ENCODE peak calls at places on chromosomes 3 and 15, in four cellular contexts. One of them, this sample, is unnamed.

GRCh38 chr15:66650433-66650832 is 51.6 kb upstream of the SMAD6 start:
- DNase-seq in naive B cell: no peak
- DNase-seq in HCEC 1CT: peak; percentile 36
- DNase-seq in SJSA1: no peak
- DNase-seq in this sample: peak; percentile 46

GRCh38 chr3:80252113-80252512 is 484.3 kb upstream of the ROBO1 start:
- DNase-seq in HCEC 1CT: no peak
- DNase-seq in naive B cell: no peak
- DNase-seq in SJSA1: no peak
- DNase-seq in this sample: no peak

GRCh38 chr15:68542771-68543544 is 35.8 kb upstream of the CORO2B start:
- DNase-seq in SJSA1: peak; percentile 33
- DNase-seq in HCEC 1CT: peak; percentile 75
- DNase-seq in naive B cell: no peak
- DNase-seq in this sample: peak; percentile 73

GRCh38 chr15:45732544-45733130 is 97.8 kb downstream of the SQOR start:
- DNase-seq in naive B cell: no peak
- DNase-seq in HCEC 1CT: no peak
- DNase-seq in SJSA1: no peak
- DNase-seq in this sample: peak; percentile 60

GRCh38 chr3:148309390-148310035 is 388.2 kb upstream of the AGTR1 start:
- DNase-seq in HCEC 1CT: peak; percentile 38
- DNase-seq in naive B cell: no peak
- DNase-seq in SJSA1: peak; percentile 16
- DNase-seq in this sample: peak; percentile 60

GRCh38 chr3:32292085-32292796 is 53.8 kb downstream of the CMTM8 start:
- DNase-seq in HCEC 1CT: no peak
- DNase-seq in naive B cell: no peak
- DNase-seq in SJSA1: no peak
- DNase-seq in this sample: no peak

GRCh38 chr15:65100427-65100826 is 14.6 kb downstream of the UBAP1L start:
- DNase-seq in SJSA1: no peak
- DNase-seq in naive B cell: no peak
- DNase-seq in HCEC 1CT: no peak
- DNase-seq in this sample: no peak

GRCh38 chr3:49745986-49746385 is 22.2 kb upstream of the GMPPB start:
- DNase-seq in SJSA1: peak; percentile 52
- DNase-seq in naive B cell: no peak
- DNase-seq in HCEC 1CT: peak; percentile 12
- DNase-seq in this sample: no peak

GRCh38 chr3:130677310-130677709 is 69.3 kb downstream of the PIK3R4 start:
- DNase-seq in SJSA1: no peak
- DNase-seq in HCEC 1CT: no peak
- DNase-seq in naive B cell: no peak
- DNase-seq in this sample: no peak

GRCh38 chr3:37096292-37096691 is 78.1 kb downstream of the LRRFIP2 start:
- DNase-seq in SJSA1: peak; percentile 72
- DNase-seq in HCEC 1CT: peak; percentile 85
- DNase-seq in naive B cell: no peak
- DNase-seq in this sample: peak; percentile 53

This sample was measured in myocyte.